ENCODE peak calls at places on chromosomes 2 and 18, in eight cellular contexts. D is head of caudate nucleus; Q is NCI-H2081 treated with DMSO at 0.1 percent for 48 hours; O is stimulated activated CD4-positive, alpha-beta T cell treated with anti-CD3 and anti-CD28 coated beads, Interleukin-12 subunit alpha, Interleukin-12 subunit beta, amount 100 ng/mL, for 4 hours; U is activated CD4-positive, alpha-beta T cell treated with anti-CD3 and anti-CD28 coated beads for 48 hours; V is kidney tubule cell; X is psoas muscle; J is A172. S is an unnamed sample.

GRCh38 chr2:20356042-20356441 is 5.4 kb upstream of the PUM2 start:
- DNase-seq in D (no peak), Q (no peak), O (no peak), U (no peak), V (peak; percentile 40), X (no peak), J (peak; percentile 87), S (peak; percentile 63)

GRCh38 chr2:45127321-45127720 is 118.1 kb upstream of the SIX2 start:
- DNase-seq in D (no peak), Q (no peak), O (no peak), U (no peak), V (no peak), X (no peak), J (no peak), S (no peak)

GRCh38 chr2:154143105-154143504 is 271.4 kb downstream of the GALNT13 start:
- DNase-seq in D (no peak), Q (no peak), O (no peak), U (no peak), V (no peak), X (no peak), J (no peak), S (no peak)

GRCh38 chr2:209471037-209471436 is 47.2 kb downstream of the MAP2 start:
- DNase-seq in D (no peak), Q (no peak), O (no peak), U (no peak), V (peak; percentile 29), X (no peak), J (peak; percentile 23), S (no peak)

GRCh38 chr2:60386436-60386835 is 167.0 kb downstream of the BCL11A start:
- DNase-seq in D (no peak), Q (no peak), O (no peak), U (no peak), V (no peak), X (no peak), J (no peak), S (no peak)

GRCh38 chr2:43634604-43635306 is 2.3 kb upstream of the PLEKHH2 start:
- DNase-seq in D (no peak), Q (peak; percentile 93), O (no peak), U (no peak), V (peak; percentile 68), X (no peak), J (peak; percentile 74), S (peak; percentile 89)

GRCh38 chr2:175126661-175127060 is 41.3 kb downstream of the ATF2 start:
- DNase-seq in D (no peak), Q (no peak), O (no peak), U (no peak), V (no peak), X (no peak), J (no peak), S (no peak)

GRCh38 chr2:160731856-160732255 is 238.2 kb upstream of the RBMS1 start:
- DNase-seq in D (no peak), Q (no peak), O (no peak), U (no peak), V (no peak), X (no peak), J (no peak), S (no peak)

GRCh38 chr2:55604027-55604565 is 13.3 kb downstream of the PPP4R3B start:
- DNase-seq in D (no peak), Q (no peak), O (no peak), U (no peak), V (no peak), X (no peak), J (no peak), S (no peak)

GRCh38 chr2:72924353-72925240 is 7.3 kb downstream of the EMX1 start:
- DNase-seq in D (no peak), Q (no peak), O (no peak), U (peak; percentile 18), V (no peak), X (no peak), J (no peak), S (no peak)

GRCh38 chr2:167127135-167127534 is 238.9 kb downstream of the XIRP2 start:
- DNase-seq in D (no peak), Q (no peak), O (no peak), U (no peak), V (peak; percentile 50), X (no peak), J (peak; percentile 60), S (no peak)

GRCh38 chr18:12092398-12093229 is 1.0 kb upstream of the ANKRD62 start:
- DNase-seq in D (no peak), Q (no peak), O (no peak), U (no peak), V (peak; percentile 30), X (no peak), J (no peak), S (peak; percentile 53)

GRCh38 chr2:148483675-148484074 is 160.9 kb upstream of the EPC2 start:
- DNase-seq in D (no peak), Q (no peak), O (no peak), U (no peak), V (no peak), X (no peak), J (no peak), S (no peak)

GRCh38 chr2:234025475-234025874 is 25.0 kb upstream of the SPP2 start:
- DNase-seq in D (no peak), Q (no peak), O (no peak), U (no peak), V (peak; percentile 14), X (no peak), J (no peak), S (no peak)

GRCh38 chr2:182887753-182888415 is 21.4 kb upstream of the FRZB start:
- DNase-seq in D (no peak), Q (no peak), O (no peak), U (no peak), V (no peak), X (no peak), J (no peak), S (no peak)

GRCh38 chr2:14420851-14421250 is 211.7 kb upstream of the LRATD1 start:
- DNase-seq in D (no peak), Q (no peak), O (no peak), U (no peak), V (peak; percentile 61), X (no peak), J (peak; percentile 41), S (no peak)

GRCh38 chr2:37599688-37600525 is 71.5 kb downstream of the CDC42EP3 start:
- DNase-seq in D (no peak), Q (no peak), O (peak; percentile 26), U (peak; percentile 43), V (no peak), X (no peak), J (no peak), S (no peak)

GRCh38 chr18:76426738-76427305 is 68.2 kb downstream of the ZNF516 start:
- DNase-seq in D (no peak), Q (no peak), O (no peak), U (peak; percentile 22), V (peak; percentile 23), X (no peak), J (no peak), S (no peak)